ENCODE peak calls at places on chromosomes 6 and 20, in six cellular contexts. One of them, this sample, is unnamed.

GRCh38 chr20:20393207-20393606 is 25.3 kb downstream of the INSM1 start:
- DNase-seq in neural crest cell: no peak
- DNase-seq in OCI-M1: peak
- DNase-seq in fibroblast of the aortic adventitia: no peak
- DNase-seq in EH: peak
- DNase-seq in stimulated activated CD8-positive, alpha-beta memory T cell treated with anti-CD3 and anti-CD28 coated beads, Interleukin-2, amount 100 ng/mL, for 48 hours: no peak
- DNase-seq in this sample: no peak

GRCh38 chr6:131470549-131470948 is 102.5 kb upstream of the ARG1 start:
- DNase-seq in neural crest cell: no peak
- DNase-seq in OCI-M1: no peak
- DNase-seq in fibroblast of the aortic adventitia: no peak
- DNase-seq in EH: no peak
- DNase-seq in stimulated activated CD8-positive, alpha-beta memory T cell treated with anti-CD3 and anti-CD28 coated beads, Interleukin-2, amount 100 ng/mL, for 48 hours: no peak
- DNase-seq in this sample: peak

GRCh38 chr6:104173680-104174079 is 686.0 kb downstream of the HACE1 start:
- DNase-seq in neural crest cell: no peak
- DNase-seq in OCI-M1: no peak
- DNase-seq in fibroblast of the aortic adventitia: no peak
- DNase-seq in EH: no peak
- DNase-seq in stimulated activated CD8-positive, alpha-beta memory T cell treated with anti-CD3 and anti-CD28 coated beads, Interleukin-2, amount 100 ng/mL, for 48 hours: no peak
- DNase-seq in this sample: no peak

GRCh38 chr6:154386848-154387717 is 30.5 kb upstream of the IPCEF1 start:
- DNase-seq in neural crest cell: no peak
- DNase-seq in OCI-M1: no peak
- DNase-seq in fibroblast of the aortic adventitia: peak
- DNase-seq in EH: peak
- DNase-seq in stimulated activated CD8-positive, alpha-beta memory T cell treated with anti-CD3 and anti-CD28 coated beads, Interleukin-2, amount 100 ng/mL, for 48 hours: no peak
- DNase-seq in this sample: no peak

GRCh38 chr20:37323985-37324384 is 22.0 kb upstream of the SRC start:
- DNase-seq in neural crest cell: no peak
- DNase-seq in OCI-M1: no peak
- DNase-seq in fibroblast of the aortic adventitia: peak
- DNase-seq in EH: peak
- DNase-seq in stimulated activated CD8-positive, alpha-beta memory T cell treated with anti-CD3 and anti-CD28 coated beads, Interleukin-2, amount 100 ng/mL, for 48 hours: no peak
- DNase-seq in this sample: no peak

GRCh38 chr6:53646606-53647005 is 18.9 kb downstream of the KLHL31 start:
- DNase-seq in neural crest cell: no peak
- DNase-seq in OCI-M1: no peak
- DNase-seq in fibroblast of the aortic adventitia: no peak
- DNase-seq in EH: no peak
- DNase-seq in stimulated activated CD8-positive, alpha-beta memory T cell treated with anti-CD3 and anti-CD28 coated beads, Interleukin-2, amount 100 ng/mL, for 48 hours: no peak
- DNase-seq in this sample: no peak

GRCh38 chr6:81534934-81535465 is 217.5 kb downstream of the TENT5A start:
- DNase-seq in neural crest cell: no peak
- DNase-seq in OCI-M1: no peak
- DNase-seq in fibroblast of the aortic adventitia: no peak
- DNase-seq in EH: no peak
- DNase-seq in stimulated activated CD8-positive, alpha-beta memory T cell treated with anti-CD3 and anti-CD28 coated beads, Interleukin-2, amount 100 ng/mL, for 48 hours: no peak
- DNase-seq in this sample: no peak

GRCh38 chr20:36367907-36368306 is 61.8 kb downstream of the DLGAP4 start:
- DNase-seq in neural crest cell: no peak
- DNase-seq in OCI-M1: no peak
- DNase-seq in fibroblast of the aortic adventitia: no peak
- DNase-seq in EH: no peak
- DNase-seq in stimulated activated CD8-positive, alpha-beta memory T cell treated with anti-CD3 and anti-CD28 coated beads, Interleukin-2, amount 100 ng/mL, for 48 hours: no peak
- DNase-seq in this sample: peak

GRCh38 chr20:17500826-17501225 is 30.4 kb downstream of the BFSP1 start:
- DNase-seq in neural crest cell: no peak
- DNase-seq in OCI-M1: no peak
- DNase-seq in fibroblast of the aortic adventitia: no peak
- DNase-seq in EH: no peak
- DNase-seq in stimulated activated CD8-positive, alpha-beta memory T cell treated with anti-CD3 and anti-CD28 coated beads, Interleukin-2, amount 100 ng/mL, for 48 hours: no peak
- DNase-seq in this sample: no peak

GRCh38 chr6:20291764-20292227 is 79.5 kb upstream of the MBOAT1 start:
- DNase-seq in neural crest cell: peak
- DNase-seq in OCI-M1: peak
- DNase-seq in fibroblast of the aortic adventitia: peak
- DNase-seq in EH: peak
- DNase-seq in stimulated activated CD8-positive, alpha-beta memory T cell treated with anti-CD3 and anti-CD28 coated beads, Interleukin-2, amount 100 ng/mL, for 48 hours: peak
- DNase-seq in this sample: peak

GRCh38 chr6:14322841-14323240 is 205.3 kb downstream of the CD83 start:
- DNase-seq in neural crest cell: no peak
- DNase-seq in OCI-M1: no peak
- DNase-seq in fibroblast of the aortic adventitia: no peak
- DNase-seq in EH: no peak
- DNase-seq in stimulated activated CD8-positive, alpha-beta memory T cell treated with anti-CD3 and anti-CD28 coated beads, Interleukin-2, amount 100 ng/mL, for 48 hours: no peak
- DNase-seq in this sample: no peak

GRCh38 chr6:132734694-132735236 is 20.9 kb upstream of the VNN1 start:
- DNase-seq in neural crest cell: no peak
- DNase-seq in OCI-M1: peak
- DNase-seq in fibroblast of the aortic adventitia: peak
- DNase-seq in EH: peak
- DNase-seq in stimulated activated CD8-positive, alpha-beta memory T cell treated with anti-CD3 and anti-CD28 coated beads, Interleukin-2, amount 100 ng/mL, for 48 hours: no peak
- DNase-seq in this sample: no peak

GRCh38 chr20:4602297-4602631 is 119.4 kb upstream of the PRND start:
- DNase-seq in neural crest cell: no peak
- DNase-seq in OCI-M1: no peak
- DNase-seq in fibroblast of the aortic adventitia: no peak
- DNase-seq in EH: peak
- DNase-seq in stimulated activated CD8-positive, alpha-beta memory T cell treated with anti-CD3 and anti-CD28 coated beads, Interleukin-2, amount 100 ng/mL, for 48 hours: no peak
- DNase-seq in this sample: no peak

GRCh38 chr6:155340464-155341129 is 26.3 kb upstream of the TFB1M start:
- DNase-seq in neural crest cell: no peak
- DNase-seq in OCI-M1: peak
- DNase-seq in fibroblast of the aortic adventitia: peak
- DNase-seq in EH: peak
- DNase-seq in stimulated activated CD8-positive, alpha-beta memory T cell treated with anti-CD3 and anti-CD28 coated beads, Interleukin-2, amount 100 ng/mL, for 48 hours: no peak
- DNase-seq in this sample: no peak

GRCh38 chr6:3162565-3163247 is 5.4 kb upstream of the TUBB2A start:
- DNase-seq in neural crest cell: peak
- DNase-seq in OCI-M1: peak
- DNase-seq in fibroblast of the aortic adventitia: peak
- DNase-seq in EH: peak
- DNase-seq in stimulated activated CD8-positive, alpha-beta memory T cell treated with anti-CD3 and anti-CD28 coated beads, Interleukin-2, amount 100 ng/mL, for 48 hours: peak
- DNase-seq in this sample: peak

GRCh38 chr6:107764684-107765460 is 59.2 kb downstream of the SCML4 start:
- DNase-seq in neural crest cell: no peak
- DNase-seq in OCI-M1: no peak
- DNase-seq in fibroblast of the aortic adventitia: no peak
- DNase-seq in EH: no peak
- DNase-seq in stimulated activated CD8-positive, alpha-beta memory T cell treated with anti-CD3 and anti-CD28 coated beads, Interleukin-2, amount 100 ng/mL, for 48 hours: no peak
- DNase-seq in this sample: no peak

GRCh38 chr20:371755-372542 is 8.6 kb upstream of the TRIB3 start:
- DNase-seq in neural crest cell: no peak
- DNase-seq in OCI-M1: peak
- DNase-seq in fibroblast of the aortic adventitia: peak
- DNase-seq in EH: peak
- DNase-seq in stimulated activated CD8-positive, alpha-beta memory T cell treated with anti-CD3 and anti-CD28 coated beads, Interleukin-2, amount 100 ng/mL, for 48 hours: no peak
- DNase-seq in this sample: no peak

GRCh38 chr6:170067257-170067656 is 223.6 kb downstream of the DLL1 start:
- DNase-seq in neural crest cell: no peak
- DNase-seq in OCI-M1: no peak
- DNase-seq in fibroblast of the aortic adventitia: no peak
- DNase-seq in EH: no peak
- DNase-seq in stimulated activated CD8-positive, alpha-beta memory T cell treated with anti-CD3 and anti-CD28 coated beads, Interleukin-2, amount 100 ng/mL, for 48 hours: no peak
- DNase-seq in this sample: no peak

This sample was measured in posterior cingulate gyrus.